ENCODE peak calls at places on chromosomes 16 and 17, in eight cellular contexts. J is astrocyte of the spinal cord, K is heart left ventricle, Q is lung, X is lower leg skin, A is PC-3, D is psoas muscle, B is tibial artery. Y is an unnamed sample.

GRCh38 chr16:51114369-51114768 is 36.7 kb downstream of the SALL1 start:
- DNase-seq in J (no peak), K (no peak), Q (no peak), X (no peak), A (no peak), D (no peak), B (no peak), Y (no peak)

GRCh38 chr16:89354325-89354724 is 136.0 kb downstream of the ANKRD11 start:
- DNase-seq in J (no peak), K (no peak), Q (no peak), X (no peak), A (no peak), D (no peak), B (no peak), Y (no peak)

GRCh38 chr17:61218438-61218837 is 181.2 kb upstream of the TBX2 start:
- DNase-seq in J (peak), K (no peak), Q (no peak), X (no peak), A (peak), D (no peak), B (no peak), Y (peak)

GRCh38 chr17:49914096-49914490 is 54.9 kb upstream of the DLX4 start:
- DNase-seq in J (no peak), K (no peak), Q (no peak), X (no peak), A (no peak), D (no peak), B (no peak), Y (no peak)

GRCh38 chr17:42132941-42133340 is 10.3 kb downstream of the HSPB9 start:
- DNase-seq in J (peak), K (peak), Q (peak), X (no peak), A (no peak), D (peak), B (peak), Y (peak)

GRCh38 chr17:45021607-45022287 is 29.7 kb downstream of the DCAKD start:
- DNase-seq in J (peak), K (peak), Q (peak), X (peak), A (peak), D (peak), B (peak), Y (peak)

GRCh38 chr16:23506606-23506994 is 3.7 kb downstream of the GGA2 start:
- DNase-seq in J (no peak), K (no peak), Q (no peak), X (no peak), A (no peak), D (no peak), B (no peak), Y (no peak)

GRCh38 chr17:79911430-79912399 is 72.5 kb upstream of the CBX4 start:
- DNase-seq in J (no peak), K (no peak), Q (no peak), X (no peak), A (no peak), D (no peak), B (no peak), Y (no peak)

GRCh38 chr16:53822936-53823529 is 119.1 kb downstream of the FTO start:
- DNase-seq in J (peak), K (no peak), Q (no peak), X (no peak), A (peak), D (no peak), B (no peak), Y (no peak)

GRCh38 chr16:66563574-66564334 is 2.5 kb upstream of the CMTM1 start:
- DNase-seq in J (no peak), K (no peak), Q (no peak), X (no peak), A (no peak), D (no peak), B (no peak), Y (no peak)

GRCh38 chr17:15233022-15233805 is 31.9 kb downstream of the PMP22 start:
- DNase-seq in J (peak), K (no peak), Q (no peak), X (no peak), A (peak), D (no peak), B (no peak), Y (peak)

GRCh38 chr17:36918260-36918691 is 19.0 kb upstream of the LHX1 start:
- DNase-seq in J (no peak), K (no peak), Q (no peak), X (no peak), A (no peak), D (no peak), B (no peak), Y (no peak)

GRCh38 chr16:2716101-2716885 is 3.7 kb downstream of the PRSS27 start:
- DNase-seq in J (no peak), K (no peak), Q (no peak), X (no peak), A (no peak), D (no peak), B (peak), Y (no peak)

GRCh38 chr16:2713985-2714774 is 5.8 kb downstream of the PRSS27 start:
- DNase-seq in J (no peak), K (no peak), Q (no peak), X (no peak), A (no peak), D (no peak), B (no peak), Y (no peak)

GRCh38 chr16:2715519-2715918 is 4.5 kb downstream of the PRSS27 start:
- DNase-seq in J (peak), K (peak), Q (peak), X (no peak), A (no peak), D (peak), B (peak), Y (peak)

GRCh38 chr16:2713523-2713922 is 6.5 kb downstream of the PRSS27 start:
- DNase-seq in J (no peak), K (no peak), Q (no peak), X (peak), A (no peak), D (no peak), B (peak), Y (no peak)

GRCh38 chr16:2715064-2715463 is 5.0 kb downstream of the PRSS27 start:
- DNase-seq in J (no peak), K (no peak), Q (no peak), X (no peak), A (no peak), D (no peak), B (no peak), Y (no peak)
- H3K4me3 ChIP-seq in J (no peak), K (peak), Q (no peak), X (no peak), A (no peak), D (no peak), B (no peak), Y (peak)

GRCh38 chr17:43908111-43908721 is 880 bp upstream of the MPP2 start:
- DNase-seq in J (peak), K (peak), Q (peak), X (peak), A (no peak), D (peak), B (peak), Y (peak)
- H3K4me3 ChIP-seq in J (no peak), K (peak), Q (no peak), X (no peak), A (no peak), D (peak), B (peak), Y (no peak)

GRCh38 chr16:72072514-72073342 is 9.7 kb downstream of the HPR start:
- DNase-seq in J (no peak), K (no peak), Q (no peak), X (no peak), A (no peak), D (no peak), B (no peak), Y (no peak)
- H3K4me3 ChIP-seq in J (no peak), K (no peak), Q (no peak), X (no peak), A (no peak), D (no peak), B (no peak), Y (no peak)

GRCh38 chr16:31876955-31877828 is 3.6 kb downstream of the ZNF267 start:
- DNase-seq in J (peak), K (no peak), Q (no peak), X (no peak), A (peak), D (no peak), B (no peak), Y (peak)
- H3K4me3 ChIP-seq in J (no peak), K (no peak), Q (no peak), X (no peak), A (peak), D (no peak), B (no peak), Y (peak)

DNA sequence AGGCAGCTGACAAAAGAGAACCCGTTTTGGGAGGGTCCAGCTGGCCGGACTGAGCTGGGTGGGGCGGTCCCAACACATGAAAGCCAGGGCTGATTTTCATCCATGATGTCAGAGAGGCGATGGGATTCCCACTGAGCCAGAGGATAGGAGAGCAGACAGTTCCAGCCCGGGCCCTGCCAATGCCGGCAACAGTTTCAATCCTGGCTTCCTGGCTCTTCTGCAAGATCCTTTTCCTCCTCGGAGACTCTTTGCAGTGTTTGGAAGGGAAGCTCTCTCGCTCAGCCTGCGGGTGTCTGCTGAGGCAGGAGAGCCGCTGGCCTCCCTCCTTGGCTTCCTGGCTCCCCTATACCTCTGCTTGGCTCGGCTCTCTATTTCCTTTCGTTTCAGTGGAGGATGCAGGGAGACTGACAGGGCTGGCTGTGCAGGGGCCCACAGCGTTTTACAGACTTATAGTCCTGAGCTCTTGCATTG is 145.5 kb upstream of the SOX9 start:
- DNase-seq in J (peak), K (peak), Q (no peak), X (peak), A (peak), D (peak), B (peak), Y (peak)
- H3K4me3 ChIP-seq in J (peak), K (peak), Q (no peak), X (no peak), A (peak), D (peak), B (peak), Y (peak)

GRCh38 chr16:79362312-79362970 is 238.1 kb downstream of the MAF start:
- DNase-seq in J (no peak), K (no peak), Q (no peak), X (no peak), A (no peak), D (no peak), B (no peak), Y (no peak)
- H3K4me3 ChIP-seq in J (no peak), K (no peak), Q (no peak), X (no peak), A (no peak), D (peak), B (no peak), Y (no peak)

GRCh38 chr16:29000019-29000418 is 15.2 kb downstream of the LAT start:
- DNase-seq in J (no peak), K (no peak), Q (no peak), X (no peak), A (no peak), D (no peak), B (no peak), Y (no peak)
- H3K4me3 ChIP-seq in J (no peak), K (no peak), Q (no peak), X (no peak), A (no peak), D (no peak), B (no peak), Y (no peak)

Y was measured in epithelial cell of esophagus.